ENCODE peak calls at places on chromosomes 13 and 19, in five cellular contexts. B, X, M, V and C are unnamed samples.

GRCh38 chr19:4861147-4861546 is 6.3 kb downstream of the PLIN3 start:
- DNase-seq in B (peak), X (no peak), M (no peak), V (no peak), C (no peak)

GRCh38 chr13:48772908-48773307 is 119.2 kb downstream of the CYSLTR2 start:
- DNase-seq in B (no peak), X (no peak), M (no peak), V (no peak), C (no peak)

GRCh38 chr13:91313103-91313502 is 34.4 kb upstream of the MIR17HG start:
- DNase-seq in B (no peak), X (no peak), M (peak), V (no peak), C (no peak)

GRCh38 chr19:18274776-18275356 is 614 bp upstream of the IQCN start:
- DNase-seq in B (peak), X (peak), M (no peak), V (peak), C (peak)

GRCh38 chr19:5186293-5187050 is 154.1 kb downstream of the PTPRS start:
- DNase-seq in B (no peak), X (no peak), M (no peak), V (no peak), C (no peak)

GRCh38 chr13:32961724-32962123 is 54.5 kb upstream of the KL start:
- DNase-seq in B (no peak), X (no peak), M (no peak), V (no peak), C (no peak)

GRCh38 chr13:63305641-63306133 is 1890.0 kb upstream of the PCDH20 start:
- DNase-seq in B (no peak), X (no peak), M (no peak), V (no peak), C (no peak)

GRCh38 chr19:9431475-9431874 is 3.9 kb downstream of the ZNF266 start:
- DNase-seq in B (no peak), X (peak), M (peak), V (no peak), C (no peak)

GRCh38 chr13:24207841-24208240 is 47.3 kb downstream of the SPATA13 start:
- DNase-seq in B (no peak), X (no peak), M (no peak), V (no peak), C (no peak)

GRCh38 chr19:4839192-4839591 is 7.7 kb upstream of the TICAM1 start:
- DNase-seq in B (no peak), X (no peak), M (no peak), V (no peak), C (no peak)

GRCh38 chr19:4639531-4640246 is 373 bp downstream of the TNFAIP8L1 start:
- DNase-seq in B (no peak), X (no peak), M (peak), V (no peak), C (no peak)

GRCh38 chr19:17202249-17202648 is 12.9 kb upstream of the USE1 start:
- DNase-seq in B (no peak), X (no peak), M (no peak), V (no peak), C (no peak)

GRCh38 chr13:101514695-101515275 is 62.3 kb downstream of the ITGBL1 start:
- DNase-seq in B (no peak), X (peak), M (peak), V (no peak), C (no peak)

GRCh38 chr13:73450583-73450982 is 391.8 kb downstream of the KLF5 start:
- DNase-seq in B (no peak), X (no peak), M (no peak), V (no peak), C (no peak)

GRCh38 chr19:29672933-29673336 is 7.7 kb downstream of the PLEKHF1 start:
- DNase-seq in B (peak), X (no peak), M (no peak), V (no peak), C (peak)

GRCh38 chr19:14530505-14530904 is 1.1 kb downstream of the TECR start:
- DNase-seq in B (no peak), X (no peak), M (no peak), V (no peak), C (no peak)

GRCh38 chr13:104553156-104553555 is 1486.9 kb upstream of the SLC10A2 start:
- DNase-seq in B (no peak), X (no peak), M (no peak), V (no peak), C (no peak)

GRCh38 chr13:80141114-80141849 is 199.6 kb downstream of the SPRY2 start:
- DNase-seq in B (no peak), X (no peak), M (no peak), V (peak), C (no peak)

GRCh38 chr19:7663711-7664110 is 5.1 kb upstream of the RETN start:
- DNase-seq in B (no peak), X (no peak), M (no peak), V (no peak), C (no peak)

GRCh38 chr19:2613507-2614295 is 88.8 kb downstream of the GNG7 start:
- DNase-seq in B (no peak), X (peak), M (no peak), V (no peak), C (no peak)

GRCh38 chr19:4775627-4776152 is 15.8 kb upstream of the FEM1A start:
- DNase-seq in B (no peak), X (no peak), M (no peak), V (no peak), C (no peak)

GRCh38 chr13:110018009-110018408 is 231.6 kb upstream of the IRS2 start:
- DNase-seq in B (no peak), X (no peak), M (no peak), V (no peak), C (no peak)

GRCh38 chr13:113187263-113187669 is 21.2 kb downstream of the PCID2 start:
- DNase-seq in B (no peak), X (no peak), M (no peak), V (no peak), C (peak)

GRCh38 chr13:27857271-27857670 is 62.5 kb upstream of the PDX1 start:
- DNase-seq in B (no peak), X (no peak), M (peak), V (no peak), C (no peak)